ENCODE peak calls at places on chromosome 13, in seven cellular contexts. F is PC-9; V is A172; D is stimulated activated CD4-positive, alpha-beta T cell treated with anti-CD3 and anti-CD28 coated beads, Interleukin-15, amount 100 ng/mL, for 1 hour; L is GM10248; B is anterior cingulate cortex; O is left ventricle myocardium inferior. T is an unnamed sample.

GRCh38 chr13:113740661-113741060 is 18.4 kb upstream of the TMEM255B start:
- DNase-seq in F (no peak), B (no peak), O (no peak), D (no peak), L (no peak), V (no peak), T (no peak)

GRCh38 chr13:105591308-105591707 is 944.2 kb downstream of the EFNB2 start:
- DNase-seq in V (no peak), L (no peak), D (no peak), O (no peak), B (no peak), F (no peak), T (no peak)

GRCh38 chr13:99062593-99062992 is 84.7 kb upstream of the DOCK9 start:
- DNase-seq in V (peak), L (no peak), D (no peak), O (peak), B (no peak), F (no peak), T (no peak)

GRCh38 chr13:24086642-24087041 is 73.9 kb upstream of the SPATA13 start:
- DNase-seq in F (no peak), V (no peak), D (no peak), B (no peak), O (no peak), L (no peak), T (no peak)

GRCh38 chr13:51233117-51233826 is 11.1 kb downstream of the FAM124A start:
- DNase-seq in F (no peak), L (no peak), O (no peak), V (no peak), B (no peak), D (no peak), T (no peak)

GRCh38 chr13:112722433-112723250 is 32.8 kb downstream of the ATP11A start:
- DNase-seq in D (no peak), F (peak), L (no peak), O (peak), B (no peak), V (peak), T (no peak)

GRCh38 chr13:67943116-67943515 is 713.0 kb upstream of the PCDH9 start:
- DNase-seq in O (no peak), D (no peak), F (no peak), B (no peak), L (no peak), V (no peak), T (no peak)

GRCh38 chr13:31587696-31588266 is 151.5 kb upstream of the RXFP2 start:
- DNase-seq in O (no peak), V (no peak), D (no peak), B (no peak), F (no peak), L (no peak), T (no peak)

GRCh38 chr13:110946171-110946570 is 31.3 kb upstream of the ANKRD10 start:
- DNase-seq in O (no peak), F (no peak), B (no peak), L (no peak), V (no peak), D (no peak), T (no peak)

GRCh38 chr13:43579321-43579720 is 207.5 kb downstream of the ENOX1 start:
- DNase-seq in B (no peak), F (no peak), L (no peak), V (no peak), D (no peak), O (no peak), T (no peak)

GRCh38 chr13:27744861-27745260 is 47.4 kb upstream of the GSX1 start:
- DNase-seq in D (no peak), L (no peak), V (no peak), O (no peak), B (no peak), F (no peak), T (no peak)

GRCh38 chr13:20633802-20634201 is 66.8 kb downstream of the IFT88 start:
- DNase-seq in B (no peak), D (no peak), L (no peak), V (no peak), O (no peak), F (no peak), T (no peak)

GRCh38 chr13:93721483-93721882 is 494.9 kb downstream of the GPC6 start:
- DNase-seq in L (no peak), F (no peak), V (no peak), B (no peak), D (no peak), O (no peak), T (no peak)

GRCh38 chr13:44280461-44280860 is 93.2 kb upstream of the SERP2 start:
- DNase-seq in D (no peak), F (no peak), O (no peak), L (no peak), V (peak), B (no peak), T (no peak)

GRCh38 chr13:110506859-110507566 is 54.5 kb downstream of the RAB20 start:
- DNase-seq in O (peak), F (peak), B (no peak), D (no peak), L (no peak), V (no peak), T (no peak)

GRCh38 chr13:99355267-99356215 is 48.3 kb upstream of the GPR183 start:
- DNase-seq in L (no peak), D (no peak), F (no peak), O (no peak), V (no peak), B (no peak), T (no peak)

GRCh38 chr13:99003851-99004471 is 26.1 kb upstream of the DOCK9 start:
- DNase-seq in V (no peak), O (no peak), L (no peak), D (no peak), B (no peak), F (no peak), T (no peak)

GRCh38 chr13:96373597-96373996 is 283.7 kb downstream of the HS6ST3 start:
- DNase-seq in B (no peak), D (no peak), V (no peak), F (no peak), L (no peak), O (no peak), T (no peak)

GRCh38 chr13:50130686-50131051 is 115.4 kb downstream of the KCNRG start:
- DNase-seq in D (no peak), F (peak), V (peak), B (no peak), O (peak), L (no peak), T (no peak)